ENCODE peak calls at places on chromosomes 4 and X, in six cellular contexts. Y is IMR-90, M is trophoblast cell, O is HCT116, I is K562, B is fibroblast of lung. V is an unnamed sample.

GRCh38 chr4:13483142-13484044 is 747 bp downstream of the RAB28 start:
- DNase-seq in Y (peak; percentile 74), M (peak; percentile 42), O (peak; percentile 10), I (peak; percentile 12), B (peak; percentile 73), V (peak; percentile 13)

GRCh38 chrX:69993494-69993893 is 56.2 kb downstream of the AWAT2 start:
- DNase-seq in Y (no peak), M (no peak), O (no peak), I (no peak), B (no peak), V (no peak)

GRCh38 chr4:6582889-6583504 is 8.0 kb downstream of the MAN2B2 start:
- DNase-seq in Y (peak; percentile 25), M (peak; percentile 19), O (peak; percentile 40), I (peak; percentile 80), B (peak; percentile 32), V (peak; percentile 55)

GRCh38 chr4:2065106-2065930 is 6.2 kb downstream of the NAT8L start:
- DNase-seq in Y (no peak), M (no peak), O (no peak), I (no peak), B (no peak), V (no peak)

GRCh38 chr4:171876636-171877035 is 63.4 kb downstream of the GALNTL6 start:
- DNase-seq in Y (no peak), M (no peak), O (no peak), I (no peak), B (no peak), V (no peak)

GRCh38 chr4:8592366-8593267 is at the start of gene CPZ:
- DNase-seq in Y (peak; percentile 50), M (peak; percentile 30), O (no peak), I (peak; percentile 62), B (peak; percentile 11), V (peak; percentile 16)

GRCh38 chrX:152635941-152636340 is 1.8 kb upstream of the GABRQ start:
- DNase-seq in Y (peak; percentile 50), M (peak; percentile 68), O (peak; percentile 59), I (peak; percentile 31), B (peak; percentile 61), V (peak; percentile 27)

GRCh38 chrX:23503835-23504539 is 163.3 kb upstream of the PRDX4 start:
- DNase-seq in Y (peak; percentile 66), M (peak; percentile 92), O (peak; percentile 79), I (no peak), B (peak; percentile 73), V (peak; percentile 15)

GRCh38 chrX:108203540-108203939 is 112.0 kb downstream of the ATG4A start:
- DNase-seq in Y (no peak), M (no peak), O (no peak), I (no peak), B (no peak), V (no peak)

GRCh38 chr4:73711989-73712388 is 28.4 kb upstream of the CXCL8 start:
- DNase-seq in Y (no peak), M (no peak), O (no peak), I (no peak), B (no peak), V (no peak)

GRCh38 chrX:54116391-54116790 is 66.7 kb downstream of the FAM120C start:
- DNase-seq in Y (no peak), M (peak; percentile 12), O (no peak), I (no peak), B (no peak), V (no peak)

GRCh38 chr4:173835863-173836262 is 305.8 kb upstream of the HAND2 start:
- DNase-seq in Y (peak; percentile 80), M (no peak), O (no peak), I (no peak), B (peak; percentile 56), V (no peak)

GRCh38 chr4:140037353-140038030 is 116.5 kb downstream of the MAML3 start:
- DNase-seq in Y (peak; percentile 97), M (peak; percentile 67), O (no peak), I (no peak), B (peak; percentile 84), V (peak; percentile 77)

GRCh38 chrX:14802943-14803710 is 69.7 kb downstream of the FANCB start:
- DNase-seq in Y (no peak), M (peak; percentile 61), O (no peak), I (no peak), B (peak; percentile 8), V (no peak)

GRCh38 chrX:79588233-79588632 is 221.1 kb upstream of the ITM2A start:
- DNase-seq in Y (no peak), M (no peak), O (no peak), I (no peak), B (no peak), V (no peak)

GRCh38 chr4:123631699-123632098 is 235.1 kb downstream of the SPRY1 start:
- DNase-seq in Y (peak; percentile 43), M (no peak), O (no peak), I (no peak), B (no peak), V (no peak)

GRCh38 chr4:177937051-177937450 is 494.8 kb upstream of the AGA start:
- DNase-seq in Y (no peak), M (no peak), O (no peak), I (no peak), B (no peak), V (no peak)

GRCh38 chrX:81890476-81890875 is 688.6 kb downstream of the SH3BGRL start:
- DNase-seq in Y (no peak), M (no peak), O (no peak), I (no peak), B (no peak), V (no peak)

DNA sequence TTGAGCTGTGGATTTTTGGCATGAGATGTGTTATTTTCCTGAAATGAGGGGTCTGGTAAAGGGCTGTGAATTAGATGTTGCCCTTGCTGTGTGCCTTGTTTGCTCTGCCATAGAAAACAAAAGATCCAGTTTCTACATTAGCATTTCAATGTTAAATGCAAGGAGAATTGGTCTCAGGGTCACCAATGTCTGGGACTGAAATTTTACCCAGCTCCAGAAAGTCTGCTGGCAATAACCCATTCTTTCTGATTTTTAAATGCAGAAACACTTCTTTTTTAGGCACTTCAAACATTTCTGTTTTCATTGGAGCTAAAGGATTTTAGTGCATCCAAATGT is 13.8 kb upstream of the FREM3 start:
- DNase-seq in Y (no peak), M (no peak), O (no peak), I (no peak), B (no peak), V (no peak)
- H3K4me2 ChIP-seq in Y (no peak overlapping the region), M (no peak overlapping the region), O (no peak overlapping the region), I (no peak overlapping the region), B (no peak overlapping the region), V (no peak overlapping the region)

GRCh38 chr4:98720871-98721480 is 62.6 kb upstream of the TSPAN5 start:
- DNase-seq in Y (peak; percentile 10), M (no peak), O (peak; percentile 35), I (no peak), B (peak; percentile 1), V (no peak)
- H3K4me2 ChIP-seq in Y (no peak overlapping the region), M (no peak overlapping the region), O (peak overlapping the region; percentile 46), I (no peak overlapping the region), B (no peak overlapping the region), V (no peak overlapping the region)

GRCh38 chr4:168843635-168844034 is 166.4 kb downstream of the CBR4 start:
- DNase-seq in Y (no peak), M (no peak), O (no peak), I (no peak), B (no peak), V (no peak)

GRCh38 chr4:168841682-168842019 is 168.4 kb downstream of the CBR4 start:
- DNase-seq in Y (no peak), M (no peak), O (no peak), I (no peak), B (no peak), V (no peak)

GRCh38 chr4:168840386-168840763 is 169.7 kb downstream of the CBR4 start:
- DNase-seq in Y (no peak), M (no peak), O (no peak), I (no peak), B (no peak), V (no peak)

GRCh38 chr4:168840988-168841681 is 168.9 kb downstream of the CBR4 start:
- DNase-seq in Y (no peak), M (no peak), O (no peak), I (no peak), B (no peak), V (no peak)

GRCh38 chr4:168842186-168842585 is 167.9 kb downstream of the CBR4 start:
- DNase-seq in Y (no peak), M (no peak), O (no peak), I (no peak), B (no peak), V (no peak)
- H3K4me2 ChIP-seq in Y (no peak overlapping the region), M (no peak overlapping the region), O (no peak overlapping the region), I (no peak overlapping the region), B (no peak overlapping the region), V (no peak overlapping the region)

DNA sequence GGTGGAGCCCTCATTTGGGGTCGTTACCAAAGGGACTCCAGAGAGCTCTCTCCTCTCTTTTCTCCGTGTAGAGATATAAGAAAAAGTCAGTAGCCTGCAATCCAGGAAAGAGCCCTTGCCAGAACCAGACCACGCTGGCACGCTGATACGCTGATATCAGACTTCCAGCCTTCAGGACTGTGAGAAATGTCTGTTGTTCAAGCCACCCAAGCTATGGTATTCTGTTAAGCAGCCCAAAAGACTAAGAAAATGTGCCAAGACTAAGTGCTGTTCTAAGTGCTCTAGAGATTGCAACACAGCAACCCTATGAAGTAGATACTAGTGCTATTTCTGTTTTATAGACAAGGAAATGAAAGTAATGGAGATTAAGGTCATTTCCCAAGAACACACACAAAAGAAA is 205.7 kb downstream of the CAMK2D start:
- DNase-seq in Y (no peak), M (no peak), O (no peak), I (no peak), B (no peak), V (no peak)
- H3K4me2 ChIP-seq in Y (no peak overlapping the region), M (no peak overlapping the region), O (no peak overlapping the region), I (no peak overlapping the region), B (no peak overlapping the region), V (no peak overlapping the region)

GRCh38 chr4:86944964-86945781 is 10.4 kb downstream of the AFF1 start:
- DNase-seq in Y (no peak), M (peak; percentile 58), O (no peak), I (no peak), B (no peak), V (no peak)
- H3K4me2 ChIP-seq in Y (no peak overlapping the region), M (no peak overlapping the region), O (no peak overlapping the region), I (no peak overlapping the region), B (no peak overlapping the region), V (no peak overlapping the region)

GRCh38 chrX:41001327-41001726 is 83.9 kb upstream of the USP9X start:
- DNase-seq in Y (no peak), M (no peak), O (no peak), I (no peak), B (no peak), V (peak; percentile 71)

GRCh38 chrX:40998123-40998522 is 87.1 kb upstream of the USP9X start:
- DNase-seq in Y (no peak), M (no peak), O (no peak), I (no peak), B (no peak), V (no peak)

GRCh38 chrX:41002021-41002420 is 83.2 kb upstream of the USP9X start:
- DNase-seq in Y (no peak), M (no peak), O (no peak), I (no peak), B (peak; percentile 2), V (peak; percentile 64)

GRCh38 chrX:40996886-40997530 is 88.2 kb upstream of the USP9X start:
- DNase-seq in Y (peak; percentile 81), M (peak; percentile 72), O (peak; percentile 42), I (peak; percentile 41), B (peak; percentile 85), V (peak; percentile 70)
- H3K4me2 ChIP-seq in Y (peak overlapping the region; percentile 48), M (peak overlapping the region; percentile 16), O (peak overlapping the region; percentile 23), I (peak overlapping the region; percentile 71), B (peak overlapping the region; percentile 44), V (peak overlapping the region; percentile 67)

V was measured in HepG2.